ENCODE peak calls at places on chromosomes 13 and 19, in six cellular contexts. C is fibroblast of mammary gland, A is amniotic stem cell, W is astrocyte of the hippocampus, P is anterior cingulate cortex, I is RPMI8226. K is an unnamed sample.

GRCh38 chr13:25876256-25876655 is 175.6 kb downstream of the SHISA2 start:
- DNase-seq in C (no peak), A (no peak), W (no peak), P (no peak), I (no peak), K (no peak)

GRCh38 chr13:45847554-45848224 is 3.9 kb downstream of the SIAH3 start:
- DNase-seq in C (no peak), A (no peak), W (peak), P (no peak), I (peak), K (no peak)

GRCh38 chr19:55581145-55581827 is 638 bp upstream of the ZNF579 start:
- DNase-seq in C (no peak), A (no peak), W (peak), P (no peak), I (no peak), K (no peak)

GRCh38 chr19:32870981-32871451 is 1.4 kb upstream of the SLC7A9 start:
- DNase-seq in C (no peak), A (no peak), W (no peak), P (no peak), I (no peak), K (peak)

GRCh38 chr19:10227215-10227971 is 3.7 kb downstream of the S1PR2 start:
- DNase-seq in C (peak), A (no peak), W (no peak), P (peak), I (no peak), K (no peak)

GRCh38 chr19:7985481-7985911 is 19.9 kb downstream of the ELAVL1 start:
- DNase-seq in C (no peak), A (no peak), W (no peak), P (no peak), I (no peak), K (no peak)

GRCh38 chr13:21426238-21426637 is 32.9 kb downstream of the ZDHHC20 start:
- DNase-seq in C (no peak), A (no peak), W (no peak), P (no peak), I (no peak), K (no peak)

GRCh38 chr19:27964165-27964564 is 1248.8 kb downstream of the UQCRFS1 start:
- DNase-seq in C (peak), A (no peak), W (no peak), P (no peak), I (no peak), K (no peak)

GRCh38 chr19:3096267-3096901 is 2.2 kb downstream of the GNA11 start:
- DNase-seq in C (no peak), A (no peak), W (no peak), P (no peak), I (no peak), K (peak)

GRCh38 chr19:42113641-42114348 is 18.5 kb downstream of the POU2F2 start:
- DNase-seq in C (peak), A (peak), W (peak), P (no peak), I (no peak), K (no peak)

GRCh38 chr13:30569901-30570576 is 47.7 kb upstream of the USPL1 start:
- DNase-seq in C (peak), A (peak), W (peak), P (no peak), I (no peak), K (no peak)

GRCh38 chr19:29088761-29089160 is 124.2 kb downstream of the UQCRFS1 start:
- DNase-seq in C (no peak), A (no peak), W (no peak), P (no peak), I (no peak), K (no peak)

GRCh38 chr13:44052843-44053607 is 173.3 kb downstream of the LACC1 start:
- DNase-seq in C (peak), A (peak), W (peak), P (peak), I (no peak), K (no peak)

GRCh38 chr19:38044267-38045111 is 137.5 kb downstream of the SIPA1L3 start:
- DNase-seq in C (peak), A (no peak), W (no peak), P (no peak), I (no peak), K (no peak)

GRCh38 chr13:110447058-110447511 is 114.4 kb downstream of the RAB20 start:
- DNase-seq in C (peak), A (no peak), W (no peak), P (no peak), I (peak), K (no peak)

GRCh38 chr13:110641055-110642015 is 26.0 kb downstream of the NAXD start:
- DNase-seq in C (peak), A (no peak), W (peak), P (no peak), I (no peak), K (no peak)

GRCh38 chr13:52371736-52372247 is 34.2 kb downstream of the THSD1 start:
- DNase-seq in C (peak), A (no peak), W (peak), P (no peak), I (no peak), K (peak)

GRCh38 chr13:33520480-33520839 is 234.9 kb upstream of the STARD13 start:
- DNase-seq in C (no peak), A (no peak), W (no peak), P (no peak), I (no peak), K (no peak)

GRCh38 chr13:89097994-89098393 is 1426.8 kb downstream of the SLITRK5 start:
- DNase-seq in C (no peak), A (no peak), W (no peak), P (no peak), I (no peak), K (no peak)

GRCh38 chr13:99909836-99910619 is 61.5 kb downstream of the ZIC5 start:
- DNase-seq in C (no peak), A (no peak), W (peak), P (no peak), I (no peak), K (no peak)

GRCh38 chr19:1046836-1047695 is 7.2 kb downstream of the ABCA7 start:
- DNase-seq in C (no peak), A (no peak), W (no peak), P (no peak), I (no peak), K (no peak)

GRCh38 chr19:11142528-11143171 is 12.9 kb downstream of the SPC24 start:
- DNase-seq in C (peak), A (peak), W (peak), P (peak), I (peak), K (peak)

GRCh38 chr19:48560095-48560530 is 8.1 kb downstream of the SULT2B1 start:
- DNase-seq in C (peak), A (no peak), W (no peak), P (no peak), I (peak), K (no peak)

GRCh38 chr13:93655132-93655531 is 428.5 kb downstream of the GPC6 start:
- DNase-seq in C (no peak), A (no peak), W (no peak), P (no peak), I (no peak), K (no peak)

GRCh38 chr13:94829201-94829600 is 116.9 kb upstream of the SOX21 start:
- DNase-seq in C (no peak), A (no peak), W (peak), P (no peak), I (no peak), K (no peak)

GRCh38 chr19:36849701-36850645 is 703 bp upstream of the ZNF345 start:
- DNase-seq in C (peak), A (peak), W (peak), P (peak), I (peak), K (peak)

GRCh38 chr19:31160346-31160926 is 188.8 kb downstream of the TSHZ3 start:
- DNase-seq in C (peak), A (no peak), W (peak), P (no peak), I (no peak), K (no peak)

K was measured in osteocyte.